ENCODE peak calls at places on chromosomes 11 and 22, in six cellular contexts. One of them, this sample, is unnamed.

GRCh38 chr11:116703421-116703820 is 69.4 kb downstream of the BUD13 start:
- DNase-seq in cardiac fibroblast: peak
- DNase-seq in A549: no peak
- DNase-seq in MM.1S: no peak
- DNase-seq in mesothelial cell of epicardium: no peak
- DNase-seq in fibroblast of mammary gland: no peak
- DNase-seq in this sample: peak

GRCh38 chr22:43923191-43923590 is 414 bp upstream of the PNPLA3 start:
- DNase-seq in cardiac fibroblast: no peak
- DNase-seq in A549: no peak
- DNase-seq in MM.1S: no peak
- DNase-seq in mesothelial cell of epicardium: no peak
- DNase-seq in fibroblast of mammary gland: no peak
- DNase-seq in this sample: no peak

GRCh38 chr11:110362916-110363574 is 66.6 kb upstream of the RDX start:
- DNase-seq in cardiac fibroblast: peak
- DNase-seq in A549: no peak
- DNase-seq in MM.1S: no peak
- DNase-seq in mesothelial cell of epicardium: no peak
- DNase-seq in fibroblast of mammary gland: no peak
- DNase-seq in this sample: peak

GRCh38 chr11:34263462-34264186 is 94.2 kb downstream of the ABTB2 start:
- DNase-seq in cardiac fibroblast: peak
- DNase-seq in A549: peak
- DNase-seq in MM.1S: no peak
- DNase-seq in mesothelial cell of epicardium: no peak
- DNase-seq in fibroblast of mammary gland: peak
- DNase-seq in this sample: no peak

GRCh38 chr11:33867566-33867965 is 24.3 kb downstream of the LMO2 start:
- DNase-seq in cardiac fibroblast: no peak
- DNase-seq in A549: no peak
- DNase-seq in MM.1S: no peak
- DNase-seq in mesothelial cell of epicardium: no peak
- DNase-seq in fibroblast of mammary gland: no peak
- DNase-seq in this sample: no peak

GRCh38 chr11:127003260-127003981 is 2.9 kb upstream of the KIRREL3 start:
- DNase-seq in cardiac fibroblast: no peak
- DNase-seq in A549: peak
- DNase-seq in MM.1S: peak
- DNase-seq in mesothelial cell of epicardium: peak
- DNase-seq in fibroblast of mammary gland: no peak
- DNase-seq in this sample: peak

GRCh38 chr11:2527621-2528291 is 82.9 kb downstream of the KCNQ1 start:
- DNase-seq in cardiac fibroblast: no peak
- DNase-seq in A549: no peak
- DNase-seq in MM.1S: no peak
- DNase-seq in mesothelial cell of epicardium: peak
- DNase-seq in fibroblast of mammary gland: no peak
- DNase-seq in this sample: no peak

GRCh38 chr22:37275134-37275533 is 7.2 kb upstream of the CYTH4 start:
- DNase-seq in cardiac fibroblast: no peak
- DNase-seq in A549: no peak
- DNase-seq in MM.1S: no peak
- DNase-seq in mesothelial cell of epicardium: no peak
- DNase-seq in fibroblast of mammary gland: no peak
- DNase-seq in this sample: no peak

GRCh38 chr11:82176365-82176764 is 557.3 kb downstream of the FAM181B start:
- DNase-seq in cardiac fibroblast: no peak
- DNase-seq in A549: no peak
- DNase-seq in MM.1S: no peak
- DNase-seq in mesothelial cell of epicardium: no peak
- DNase-seq in fibroblast of mammary gland: no peak
- DNase-seq in this sample: no peak

GRCh38 chr22:37745548-37746365 is 48.9 kb downstream of the TRIOBP start:
- DNase-seq in cardiac fibroblast: peak
- DNase-seq in A549: peak
- DNase-seq in MM.1S: peak
- DNase-seq in mesothelial cell of epicardium: peak
- DNase-seq in fibroblast of mammary gland: peak
- DNase-seq in this sample: peak

GRCh38 chr11:67022341-67022933 is 497 bp upstream of the SYT12 start:
- DNase-seq in cardiac fibroblast: peak
- DNase-seq in A549: no peak
- DNase-seq in MM.1S: no peak
- DNase-seq in mesothelial cell of epicardium: peak
- DNase-seq in fibroblast of mammary gland: peak
- DNase-seq in this sample: no peak

GRCh38 chr11:126718319-126718718 is 282.3 kb downstream of the KIRREL3 start:
- DNase-seq in cardiac fibroblast: no peak
- DNase-seq in A549: peak
- DNase-seq in MM.1S: no peak
- DNase-seq in mesothelial cell of epicardium: no peak
- DNase-seq in fibroblast of mammary gland: peak
- DNase-seq in this sample: no peak

GRCh38 chr11:104826772-104827171 is 71.5 kb downstream of the CASP12 start:
- DNase-seq in cardiac fibroblast: no peak
- DNase-seq in A549: no peak
- DNase-seq in MM.1S: no peak
- DNase-seq in mesothelial cell of epicardium: no peak
- DNase-seq in fibroblast of mammary gland: no peak
- DNase-seq in this sample: no peak

GRCh38 chr11:8593455-8593854 is 573 bp downstream of the STK33 start:
- DNase-seq in cardiac fibroblast: no peak
- DNase-seq in A549: no peak
- DNase-seq in MM.1S: peak
- DNase-seq in mesothelial cell of epicardium: no peak
- DNase-seq in fibroblast of mammary gland: no peak
- DNase-seq in this sample: no peak

GRCh38 chr11:80873309-80873999 is 1432.6 kb upstream of the TENM4 start:
- DNase-seq in cardiac fibroblast: peak
- DNase-seq in A549: no peak
- DNase-seq in MM.1S: no peak
- DNase-seq in mesothelial cell of epicardium: no peak
- DNase-seq in fibroblast of mammary gland: peak
- DNase-seq in this sample: no peak

GRCh38 chr22:24187731-24188644 is 6.7 kb downstream of the SUSD2 start:
- DNase-seq in cardiac fibroblast: no peak
- DNase-seq in A549: no peak
- DNase-seq in MM.1S: no peak
- DNase-seq in mesothelial cell of epicardium: no peak
- DNase-seq in fibroblast of mammary gland: no peak
- DNase-seq in this sample: no peak

GRCh38 chr11:120527111-120527748 is 15.7 kb downstream of the GRIK4 start:
- DNase-seq in cardiac fibroblast: peak
- DNase-seq in A549: no peak
- DNase-seq in MM.1S: peak
- DNase-seq in mesothelial cell of epicardium: no peak
- DNase-seq in fibroblast of mammary gland: peak
- DNase-seq in this sample: peak

GRCh38 chr11:108496643-108497256 is 1.4 kb downstream of the POGLUT3 start:
- DNase-seq in cardiac fibroblast: peak
- DNase-seq in A549: no peak
- DNase-seq in MM.1S: no peak
- DNase-seq in mesothelial cell of epicardium: no peak
- DNase-seq in fibroblast of mammary gland: peak
- DNase-seq in this sample: no peak

GRCh38 chr11:108498816-108499408 is 728 bp upstream of the POGLUT3 start:
- DNase-seq in cardiac fibroblast: no peak
- DNase-seq in A549: no peak
- DNase-seq in MM.1S: no peak
- DNase-seq in mesothelial cell of epicardium: no peak
- DNase-seq in fibroblast of mammary gland: no peak
- DNase-seq in this sample: no peak

GRCh38 chr11:108500169-108500568 is 2.0 kb upstream of the POGLUT3 start:
- DNase-seq in cardiac fibroblast: no peak
- DNase-seq in A549: no peak
- DNase-seq in MM.1S: no peak
- DNase-seq in mesothelial cell of epicardium: no peak
- DNase-seq in fibroblast of mammary gland: no peak
- DNase-seq in this sample: no peak

GRCh38 chr11:108497317-108498045 is 703 bp downstream of the POGLUT3 start:
- DNase-seq in cardiac fibroblast: peak
- DNase-seq in A549: peak
- DNase-seq in MM.1S: peak
- DNase-seq in mesothelial cell of epicardium: peak
- DNase-seq in fibroblast of mammary gland: peak
- DNase-seq in this sample: peak

DNA sequence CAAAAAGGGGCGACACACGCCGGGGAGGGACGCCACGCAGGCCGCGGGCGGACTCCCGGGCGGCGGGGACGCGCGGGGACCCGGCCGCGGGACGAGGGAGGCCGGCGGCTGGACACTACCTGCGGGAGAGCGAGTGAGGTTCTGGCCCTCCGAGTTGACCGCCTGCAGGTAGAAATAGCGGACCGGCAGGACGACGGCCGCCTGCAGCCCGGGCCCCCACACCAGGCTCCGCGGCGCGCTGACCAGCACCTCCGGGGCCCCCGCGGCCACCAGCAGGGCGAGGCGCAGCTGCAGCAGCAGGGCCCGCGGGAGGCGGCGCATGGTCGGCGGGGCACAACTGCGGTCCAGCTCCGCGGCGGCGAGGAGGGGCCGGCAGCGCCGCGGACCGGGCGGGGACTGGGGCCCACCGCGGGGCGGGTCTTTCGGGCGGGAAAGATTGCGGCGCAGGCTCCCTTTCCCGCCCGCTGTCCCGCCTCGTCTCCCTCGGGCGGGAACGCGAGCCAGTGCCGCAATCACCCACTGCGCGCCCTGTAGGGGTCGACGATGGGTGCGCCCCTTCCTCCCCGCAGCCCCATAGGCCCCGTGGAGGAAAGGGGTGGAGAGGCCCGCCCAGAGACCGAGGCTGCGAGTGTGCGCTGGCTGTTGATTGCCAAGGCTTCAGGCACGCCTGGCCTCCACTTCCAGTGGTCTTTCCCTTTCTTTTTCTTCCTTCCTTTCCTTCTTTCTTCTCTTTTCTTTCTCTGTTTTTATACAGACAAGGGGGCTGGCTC is at the start of gene POGLUT3:
- DNase-seq in cardiac fibroblast: peak
- DNase-seq in A549: peak
- DNase-seq in MM.1S: peak
- DNase-seq in mesothelial cell of epicardium: peak
- DNase-seq in fibroblast of mammary gland: peak
- DNase-seq in this sample: peak
- TF ChIP-seq CTCF in cardiac fibroblast: no peak
- TF ChIP-seq CTCF in A549: no peak
- TF ChIP-seq CTCF in MM.1S: no peak
- TF ChIP-seq CTCF in mesothelial cell of epicardium: no peak
- TF ChIP-seq CTCF in fibroblast of mammary gland: no peak
- TF ChIP-seq CTCF in this sample: no peak

DNA sequence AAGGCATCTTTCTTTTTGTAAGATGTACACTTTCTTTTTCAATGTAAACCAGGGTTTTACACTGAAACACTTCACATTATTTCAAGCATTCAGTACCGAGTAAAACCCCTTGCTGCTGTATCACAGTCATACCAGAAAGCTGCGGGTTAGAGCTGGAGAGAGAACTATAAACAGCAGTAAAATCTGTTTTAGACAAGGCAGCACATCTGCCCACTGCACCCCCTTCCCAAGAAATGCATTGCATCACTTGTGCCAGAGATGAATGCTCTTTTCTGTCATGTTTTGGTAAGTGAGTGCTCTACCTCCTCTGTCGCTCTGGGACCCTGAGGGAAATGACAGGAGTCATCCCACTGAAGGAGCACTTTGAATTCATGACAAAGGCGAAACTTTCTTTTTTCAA is 107.3 kb downstream of the MAML2 start:
- DNase-seq in cardiac fibroblast: no peak
- DNase-seq in A549: no peak
- DNase-seq in MM.1S: no peak
- DNase-seq in mesothelial cell of epicardium: no peak
- DNase-seq in fibroblast of mammary gland: no peak
- DNase-seq in this sample: no peak
- TF ChIP-seq CTCF in cardiac fibroblast: no peak
- TF ChIP-seq CTCF in A549: no peak
- TF ChIP-seq CTCF in MM.1S: no peak
- TF ChIP-seq CTCF in mesothelial cell of epicardium: no peak
- TF ChIP-seq CTCF in fibroblast of mammary gland: no peak
- TF ChIP-seq CTCF in this sample: no peak

GRCh38 chr11:101914737-101915426 is at the start of gene CEP126:
- DNase-seq in cardiac fibroblast: peak
- DNase-seq in A549: peak
- DNase-seq in MM.1S: peak
- DNase-seq in mesothelial cell of epicardium: peak
- DNase-seq in fibroblast of mammary gland: peak
- DNase-seq in this sample: peak
- TF ChIP-seq CTCF in cardiac fibroblast: peak
- TF ChIP-seq CTCF in A549: peak
- TF ChIP-seq CTCF in MM.1S: peak
- TF ChIP-seq CTCF in mesothelial cell of epicardium: no peak
- TF ChIP-seq CTCF in fibroblast of mammary gland: peak
- TF ChIP-seq CTCF in this sample: peak

GRCh38 chr11:394858-395655 is 1.0 kb downstream of the PKP3 start:
- DNase-seq in cardiac fibroblast: no peak
- DNase-seq in A549: no peak
- DNase-seq in MM.1S: no peak
- DNase-seq in mesothelial cell of epicardium: no peak
- DNase-seq in fibroblast of mammary gland: no peak
- DNase-seq in this sample: no peak

GRCh38 chr11:394034-394857 is at the start of gene PKP3:
- DNase-seq in cardiac fibroblast: peak
- DNase-seq in A549: peak
- DNase-seq in MM.1S: no peak
- DNase-seq in mesothelial cell of epicardium: no peak
- DNase-seq in fibroblast of mammary gland: peak
- DNase-seq in this sample: no peak

GRCh38 chr11:396948-397548 is 3.0 kb downstream of the PKP3 start:
- DNase-seq in cardiac fibroblast: peak
- DNase-seq in A549: no peak
- DNase-seq in MM.1S: peak
- DNase-seq in mesothelial cell of epicardium: no peak
- DNase-seq in fibroblast of mammary gland: peak
- DNase-seq in this sample: no peak

GRCh38 chr11:395866-396265 is 1.9 kb downstream of the PKP3 start:
- DNase-seq in cardiac fibroblast: no peak
- DNase-seq in A549: no peak
- DNase-seq in MM.1S: no peak
- DNase-seq in mesothelial cell of epicardium: no peak
- DNase-seq in fibroblast of mammary gland: no peak
- DNase-seq in this sample: no peak

DNA sequence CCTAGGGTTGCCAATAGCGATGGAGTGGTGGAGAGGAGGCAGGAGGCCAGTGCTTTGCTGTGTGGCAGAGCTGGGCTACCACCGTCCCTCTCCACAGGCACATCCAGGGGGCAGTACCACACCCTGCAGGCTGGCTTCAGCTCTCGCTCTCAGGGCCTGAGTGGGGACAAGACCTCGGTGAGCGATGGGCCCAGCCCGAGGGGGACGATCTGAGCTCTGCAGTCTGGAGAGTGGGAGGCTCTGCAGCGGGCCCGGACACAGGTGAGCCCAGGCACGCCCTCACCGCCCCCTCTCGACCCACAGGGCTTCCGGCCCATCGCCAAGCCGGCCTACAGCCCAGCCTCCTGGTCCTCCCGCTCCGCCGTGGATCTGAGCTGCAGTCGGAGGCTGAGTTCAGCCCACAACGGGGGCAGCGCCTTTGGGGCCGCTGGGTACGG is 2.5 kb downstream of the PKP3 start:
- DNase-seq in cardiac fibroblast: peak
- DNase-seq in A549: peak
- DNase-seq in MM.1S: no peak
- DNase-seq in mesothelial cell of epicardium: no peak
- DNase-seq in fibroblast of mammary gland: peak
- DNase-seq in this sample: no peak
- TF ChIP-seq CTCF in cardiac fibroblast: peak
- TF ChIP-seq CTCF in A549: no peak
- TF ChIP-seq CTCF in MM.1S: no peak
- TF ChIP-seq CTCF in mesothelial cell of epicardium: no peak
- TF ChIP-seq CTCF in fibroblast of mammary gland: peak
- TF ChIP-seq CTCF in this sample: no peak

GRCh38 chr11:76695133-76695532 is 24.6 kb upstream of the LRRC32 start:
- DNase-seq in cardiac fibroblast: no peak
- DNase-seq in A549: no peak
- DNase-seq in MM.1S: no peak
- DNase-seq in mesothelial cell of epicardium: no peak
- DNase-seq in fibroblast of mammary gland: no peak
- DNase-seq in this sample: no peak
- TF ChIP-seq CTCF in cardiac fibroblast: no peak
- TF ChIP-seq CTCF in A549: peak
- TF ChIP-seq CTCF in MM.1S: no peak
- TF ChIP-seq CTCF in mesothelial cell of epicardium: no peak
- TF ChIP-seq CTCF in fibroblast of mammary gland: no peak
- TF ChIP-seq CTCF in this sample: no peak

This sample was measured in neural crest cell.